ENCODE peak calls at places on chromosomes 5 and 9, in four cellular contexts. W is thyroid gland; N is adrenal gland; D is CD8-positive, alpha-beta T cell. J is an unnamed sample.

GRCh38 chr9:69919461-69920061 is 98.9 kb downstream of the CFAP95 start:
- DNase-seq in W (no peak), N (no peak), D (no peak), J (peak; percentile 74)

GRCh38 chr9:6852243-6852963 is 94.6 kb downstream of the KDM4C start:
- DNase-seq in W (no peak), N (peak; percentile 61), D (no peak), J (no peak)

GRCh38 chr5:127814225-127814973 is 111.2 kb downstream of the CCDC192 start:
- DNase-seq in W (no peak), N (no peak), D (no peak), J (no peak)

GRCh38 chr5:77301447-77301878 is 91.0 kb downstream of the PDE8B start:
- DNase-seq in W (no peak), N (no peak), D (no peak), J (peak; percentile 33)

GRCh38 chr5:141330299-141331080 is at the start of gene PCDHGA1:
- DNase-seq in W (no peak), N (no peak), D (peak; percentile 21), J (no peak)

GRCh38 chr9:114947058-114947457 is 16.7 kb upstream of the TNFSF8 start:
- DNase-seq in W (no peak), N (no peak), D (no peak), J (no peak)

GRCh38 chr5:180785794-180786221 is 16.8 kb downstream of the MGAT1 start:
- DNase-seq in W (peak; percentile 77), N (no peak), D (no peak), J (peak; percentile 31)

GRCh38 chr9:72384710-72385475 is 19.9 kb upstream of the ZFAND5 start:
- DNase-seq in W (no peak), N (no peak), D (no peak), J (no peak)

GRCh38 chr9:134328841-134329575 is 2.8 kb downstream of the RXRA start:
- DNase-seq in W (peak; percentile 47), N (peak; percentile 75), D (no peak), J (peak; percentile 52)

GRCh38 chr5:10863763-10864383 is 102.8 kb upstream of the DAP start:
- DNase-seq in W (peak; percentile 29), N (peak; percentile 82), D (peak; percentile 58), J (peak; percentile 48)

DNA sequence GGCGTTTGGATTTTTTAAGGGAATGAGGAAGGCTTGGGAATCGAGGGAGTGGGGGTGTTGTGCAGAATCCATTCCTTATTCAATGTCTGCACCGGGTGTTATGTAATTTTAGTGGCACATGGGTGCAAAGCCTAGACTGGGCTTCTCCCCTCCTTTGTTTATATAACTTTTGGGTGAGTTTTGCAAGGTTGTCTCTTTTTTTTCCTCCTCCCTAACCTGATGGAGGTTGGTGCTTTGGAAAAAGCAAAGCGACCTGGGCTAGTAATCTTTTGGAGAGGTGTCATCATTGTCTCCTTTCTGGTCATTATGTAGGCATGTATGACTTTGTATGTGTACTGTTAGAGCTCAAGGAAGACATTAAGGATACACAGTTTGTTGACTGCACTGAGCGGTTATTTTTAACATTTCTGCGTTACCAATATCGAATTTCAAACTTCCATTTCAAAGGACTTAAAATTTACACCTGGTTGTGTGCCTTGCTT is 3.1 kb downstream of the SMARCA2 start:
- DNase-seq in W (no peak), N (no peak), D (no peak), J (no peak)
- H3K4me1 ChIP-seq in W (peaks cover 48% of the 10 kb centered on the region), N (peaks cover 55% of the 10 kb centered on the region), D (peaks cover 51% of the 10 kb centered on the region), J (peaks cover 9% of the 10 kb centered on the region)

GRCh38 chr5:107469485-107469884 is 201.3 kb downstream of the EFNA5 start:
- DNase-seq in W (no peak), N (no peak), D (no peak), J (peak; percentile 92)

GRCh38 chr5:107472620-107473064 is 198.1 kb downstream of the EFNA5 start:
- DNase-seq in W (no peak), N (no peak), D (no peak), J (no peak)

GRCh38 chr5:107469064-107469463 is 201.7 kb downstream of the EFNA5 start:
- DNase-seq in W (no peak), N (no peak), D (no peak), J (no peak)

GRCh38 chr5:107468286-107468685 is 202.5 kb downstream of the EFNA5 start:
- DNase-seq in W (no peak), N (no peak), D (no peak), J (peak; percentile 50)

GRCh38 chr5:107470007-107470582 is 200.6 kb downstream of the EFNA5 start:
- DNase-seq in W (no peak), N (no peak), D (no peak), J (no peak)
- H3K4me3 ChIP-seq in W (no peak overlapping the region), N (no peak overlapping the region), D (no peak overlapping the region), J (no peak overlapping the region)

GRCh38 chr5:178511173-178511572 is 79.0 kb downstream of the COL23A1 start:
- DNase-seq in W (no peak), N (no peak), D (no peak), J (no peak)
- H3K27me3 ChIP-seq in W (no peaks in the 10 kb centered on the region), N (no peaks in the 10 kb centered on the region), D (no peaks in the 10 kb centered on the region), J (no peaks in the 10 kb centered on the region)

DNA sequence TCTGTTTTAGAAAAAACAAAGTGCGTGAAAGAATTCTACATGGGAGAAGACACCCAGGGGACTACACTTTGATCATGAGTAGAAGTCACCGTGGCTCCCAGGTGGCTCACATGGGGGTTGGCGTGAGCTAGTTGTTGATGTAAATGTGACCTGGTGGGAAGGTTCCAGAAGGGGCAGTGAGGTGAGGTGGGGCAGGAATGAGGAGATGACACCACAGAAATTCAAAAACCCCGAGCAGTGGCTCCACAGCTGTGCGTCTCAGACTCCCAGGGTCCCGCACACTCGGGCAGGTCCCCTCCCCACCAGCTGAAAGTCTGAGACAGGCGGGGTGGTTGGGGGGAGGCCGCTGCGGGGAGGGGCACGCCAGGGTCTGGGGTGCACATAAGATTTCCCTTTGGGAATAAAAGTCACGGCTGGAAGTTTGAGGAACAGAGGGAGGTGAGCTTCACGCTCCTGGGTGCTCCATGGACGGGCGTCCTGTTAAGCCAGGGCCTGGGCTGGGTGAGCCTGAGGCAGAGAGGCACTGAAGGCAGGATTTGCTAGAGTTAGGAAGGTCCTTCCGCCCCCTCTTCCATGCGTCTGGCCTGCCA is 29.9 kb downstream of the GLT6D1 start:
- DNase-seq in W (no peak), N (peak; percentile 24), D (peak; percentile 4), J (no peak)
- H3K4me1 ChIP-seq in W (peaks cover 12% of the 10 kb centered on the region), N (no peaks in the 10 kb centered on the region), D (no peaks in the 10 kb centered on the region), J (no peaks in the 10 kb centered on the region)

DNA sequence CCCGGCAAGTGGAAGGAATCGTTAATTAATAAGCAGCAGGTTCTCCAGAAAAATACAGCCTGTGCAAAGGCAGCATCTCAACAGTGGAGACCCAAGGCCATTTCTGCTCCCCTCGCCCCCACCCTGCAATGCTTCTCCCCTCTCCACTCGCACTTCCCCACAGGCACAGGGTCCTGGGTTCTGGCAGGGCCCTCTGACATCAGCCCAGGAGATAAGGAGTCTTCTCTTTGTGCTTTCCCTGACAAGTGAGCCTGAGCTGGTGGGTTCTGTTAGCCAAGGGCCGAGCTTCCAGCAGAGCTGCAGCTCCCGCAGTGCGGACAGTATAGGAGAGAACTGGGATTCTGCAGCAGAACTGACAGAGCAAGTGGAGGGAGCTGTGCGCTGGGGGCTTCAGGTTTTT is 257.5 kb downstream of the NSG2 start:
- DNase-seq in W (no peak), N (no peak), D (no peak), J (no peak)
- H3K4me3 ChIP-seq in W (no peak overlapping the region), N (no peak overlapping the region), D (no peak overlapping the region), J (no peak overlapping the region)

GRCh38 chr5:144202725-144203124 is 32.1 kb downstream of the KCTD16 start:
- DNase-seq in W (no peak), N (no peak), D (no peak), J (no peak)

GRCh38 chr5:144203750-144204596 is 33.3 kb downstream of the KCTD16 start:
- DNase-seq in W (peak; percentile 39), N (peak; percentile 73), D (peak; percentile 27), J (peak; percentile 84)

GRCh38 chr5:144206136-144206535 is 35.5 kb downstream of the KCTD16 start:
- DNase-seq in W (no peak), N (no peak), D (no peak), J (no peak)

GRCh38 chr5:144207875-144208444 is 37.3 kb downstream of the KCTD16 start:
- DNase-seq in W (no peak), N (no peak), D (no peak), J (no peak)

GRCh38 chr5:144205141-144205551 is 34.5 kb downstream of the KCTD16 start:
- DNase-seq in W (peak; percentile 47), N (peak; percentile 55), D (no peak), J (peak; percentile 40)
- H3K27me3 ChIP-seq in W (no peaks in the 10 kb centered on the region), N (peaks cover 17% of the 10 kb centered on the region), D (no peaks in the 10 kb centered on the region), J (peaks cover 50% of the 10 kb centered on the region)

GRCh38 chr9:127975376-127976315 is 5.1 kb downstream of the EEIG1 start:
- DNase-seq in W (no peak), N (peak; percentile 59), D (no peak), J (no peak)
- H3K4me1 ChIP-seq in W (peaks cover 90% of the 10 kb centered on the region), N (peaks cover 92% of the 10 kb centered on the region), D (peaks cover 54% of the 10 kb centered on the region), J (peaks cover 68% of the 10 kb centered on the region)

J was measured in cardiac muscle cell.